ENCODE peak calls at places on chromosome 20, in four cellular contexts. U is K562, E is ovary, Y is tibial nerve. S is an unnamed sample.

GRCh38 chr20:46243707-46244628 is 64.3 kb downstream of the CDH22 start:
- DNase-seq in Y (no peak), U (no peak), E (no peak), S (no peak)

GRCh38 chr20:51318058-51318960 is 224.2 kb downstream of the NFATC2 start:
- DNase-seq in E (peak), U (peak), Y (no peak), S (no peak)

GRCh38 chr20:32142991-32143390 is 33.5 kb downstream of the TM9SF4 start:
- DNase-seq in U (no peak), E (peak), Y (no peak), S (no peak)

GRCh38 chr20:43015566-43015965 is 174.1 kb downstream of the PTPRT start:
- DNase-seq in U (no peak), Y (no peak), E (no peak), S (no peak)

GRCh38 chr20:36770680-36771079 is 2.9 kb downstream of the DSN1 start:
- DNase-seq in U (no peak), E (no peak), Y (no peak), S (no peak)

GRCh38 chr20:33191955-33192354 is 24.0 kb downstream of the BPIFA2 start:
- DNase-seq in E (no peak), U (no peak), Y (no peak), S (no peak)

GRCh38 chr20:59836768-59837167 is 96.7 kb downstream of the SYCP2 start:
- DNase-seq in E (no peak), Y (no peak), U (no peak), S (no peak)

GRCh38 chr20:7980332-7981046 is 39.1 kb downstream of the TMX4 start:
- DNase-seq in Y (no peak), U (peak), E (no peak), S (no peak)

GRCh38 chr20:47296950-47297349 is 59.5 kb downstream of the ZMYND8 start:
- DNase-seq in Y (no peak), E (no peak), U (no peak), S (no peak)

GRCh38 chr20:11182715-11183114 is 508.9 kb upstream of the JAG1 start:
- DNase-seq in Y (no peak), E (no peak), U (no peak), S (no peak)

GRCh38 chr20:63021356-63022321 is 14.9 kb upstream of the BHLHE23 start:
- DNase-seq in U (no peak), Y (no peak), E (no peak), S (no peak)

GRCh38 chr20:36546111-36546736 is 4.9 kb downstream of the MYL9 start:
- DNase-seq in Y (no peak), U (no peak), E (no peak), S (no peak)

GRCh38 chr20:57080796-57081195 is 185.6 kb downstream of the BMP7 start:
- DNase-seq in E (no peak), U (no peak), Y (no peak), S (no peak)

GRCh38 chr20:24543741-24544140 is 74.3 kb downstream of the SYNDIG1 start:
- DNase-seq in E (no peak), Y (no peak), U (no peak), S (no peak)

GRCh38 chr20:24543168-24543567 is 73.7 kb downstream of the SYNDIG1 start:
- DNase-seq in Y (no peak), U (no peak), E (no peak), S (no peak)

GRCh38 chr20:24545168-24545567 is 75.7 kb downstream of the SYNDIG1 start:
- DNase-seq in E (no peak), U (no peak), Y (no peak), S (no peak)

GRCh38 chr20:24542721-24543120 is 73.3 kb downstream of the SYNDIG1 start:
- DNase-seq in U (no peak), E (no peak), Y (no peak), S (no peak)

DNA sequence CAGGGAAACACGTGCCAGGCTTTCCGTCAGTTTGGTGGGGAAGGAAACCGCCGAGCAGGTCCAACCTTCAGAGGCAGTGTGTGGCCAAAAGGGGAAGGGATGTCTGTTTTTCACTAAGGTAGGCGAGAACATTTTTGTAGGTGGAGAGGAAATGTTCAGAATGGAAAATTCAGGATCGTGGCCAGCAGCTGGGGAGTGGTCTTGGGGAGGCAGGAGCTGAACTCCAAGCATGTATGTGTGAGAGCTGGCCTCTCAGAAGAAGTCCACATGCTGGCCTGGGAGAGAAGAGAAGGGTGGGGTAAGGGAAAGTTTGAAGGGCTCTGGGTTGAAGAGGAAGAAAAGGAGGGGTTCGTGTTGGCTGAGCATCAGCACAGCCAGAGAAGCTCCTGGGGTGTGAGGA is 74.9 kb downstream of the SYNDIG1 start:
- DNase-seq in E (no peak), U (no peak), Y (no peak), S (no peak)
- TF ChIP-seq EP300 in E (no peak), U (no peak), Y (no peak), S (no peak)

DNA sequence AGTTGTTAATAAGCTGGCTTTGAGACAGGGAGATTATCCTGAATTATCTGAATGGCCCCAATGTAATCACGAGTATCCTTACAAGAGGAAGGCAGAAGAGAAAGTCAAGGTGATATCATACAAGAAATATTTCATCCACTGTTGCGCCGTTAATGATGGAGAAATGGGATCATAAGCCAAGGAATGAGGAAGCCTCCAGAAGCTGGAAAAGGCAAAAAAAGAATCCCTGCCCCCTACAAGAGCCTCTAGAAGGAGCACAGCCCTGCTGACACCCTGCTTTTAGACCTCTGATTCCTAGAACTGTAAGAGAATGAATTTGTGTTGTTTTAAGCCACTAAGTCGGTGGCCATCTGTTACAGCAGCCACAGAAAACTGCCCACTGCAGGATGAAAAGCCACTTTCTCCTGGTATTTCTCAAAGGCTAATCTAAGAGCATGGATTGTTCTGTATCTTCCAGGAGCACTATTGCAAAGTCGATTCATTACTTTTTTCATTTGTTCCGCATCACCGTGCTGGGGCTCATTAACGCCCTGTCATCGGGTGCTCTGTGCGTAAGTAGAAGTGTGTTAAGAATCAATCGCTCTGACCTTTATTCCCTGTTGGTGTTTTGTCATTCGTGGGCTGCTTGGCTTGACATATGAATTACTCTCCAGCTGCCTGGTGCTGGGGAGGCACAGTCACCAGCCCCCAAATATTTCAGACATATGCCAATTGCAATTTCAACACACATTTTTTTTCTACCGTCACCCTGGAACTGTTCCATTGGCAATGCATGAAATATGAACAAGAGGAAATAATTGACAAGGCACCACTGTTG is 117.0 kb downstream of the PCSK2 start:
- DNase-seq in Y (no peak), E (no peak), U (no peak), S (no peak)
- TF ChIP-seq EP300 in Y (no peak), E (no peak), U (no peak), S (no peak)

GRCh38 chr20:37807491-37807890 is 95.4 kb upstream of the VSTM2L start:
- DNase-seq in U (no peak), E (no peak), Y (no peak), S (no peak)

GRCh38 chr20:37801921-37802320 is 101.0 kb upstream of the VSTM2L start:
- DNase-seq in U (no peak), E (no peak), Y (no peak), S (no peak)

GRCh38 chr20:37800618-37801017 is 102.3 kb upstream of the VSTM2L start:
- DNase-seq in E (no peak), U (no peak), Y (no peak), S (no peak)

GRCh38 chr20:37804584-37805566 is 98.1 kb upstream of the VSTM2L start:
- DNase-seq in U (no peak), E (no peak), Y (no peak), S (no peak)

GRCh38 chr20:37803476-37804307 is 99.2 kb upstream of the VSTM2L start:
- DNase-seq in E (no peak), U (no peak), Y (no peak), S (no peak)
- TF ChIP-seq EP300 in E (no peak), U (no peak), Y (no peak), S (no peak)

GRCh38 chr20:1150968-1151367 is 32.6 kb downstream of the PSMF1 start:
- DNase-seq in Y (no peak), E (no peak), U (no peak), S (no peak)

GRCh38 chr20:1154224-1154623 is 30.6 kb downstream of the TMEM74B start:
- DNase-seq in U (no peak), Y (no peak), E (no peak), S (no peak)

GRCh38 chr20:1154734-1155133 is 30.0 kb downstream of the TMEM74B start:
- DNase-seq in E (no peak), Y (no peak), U (no peak), S (no peak)

GRCh38 chr20:1150218-1150617 is 31.8 kb downstream of the PSMF1 start:
- DNase-seq in U (no peak), Y (no peak), E (no peak), S (no peak)

GRCh38 chr20:1155342-1155741 is 29.4 kb downstream of the TMEM74B start:
- DNase-seq in E (no peak), U (no peak), Y (no peak), S (no peak)
- TF ChIP-seq EP300 in E (no peak), U (no peak), Y (no peak), S (no peak)

DNA sequence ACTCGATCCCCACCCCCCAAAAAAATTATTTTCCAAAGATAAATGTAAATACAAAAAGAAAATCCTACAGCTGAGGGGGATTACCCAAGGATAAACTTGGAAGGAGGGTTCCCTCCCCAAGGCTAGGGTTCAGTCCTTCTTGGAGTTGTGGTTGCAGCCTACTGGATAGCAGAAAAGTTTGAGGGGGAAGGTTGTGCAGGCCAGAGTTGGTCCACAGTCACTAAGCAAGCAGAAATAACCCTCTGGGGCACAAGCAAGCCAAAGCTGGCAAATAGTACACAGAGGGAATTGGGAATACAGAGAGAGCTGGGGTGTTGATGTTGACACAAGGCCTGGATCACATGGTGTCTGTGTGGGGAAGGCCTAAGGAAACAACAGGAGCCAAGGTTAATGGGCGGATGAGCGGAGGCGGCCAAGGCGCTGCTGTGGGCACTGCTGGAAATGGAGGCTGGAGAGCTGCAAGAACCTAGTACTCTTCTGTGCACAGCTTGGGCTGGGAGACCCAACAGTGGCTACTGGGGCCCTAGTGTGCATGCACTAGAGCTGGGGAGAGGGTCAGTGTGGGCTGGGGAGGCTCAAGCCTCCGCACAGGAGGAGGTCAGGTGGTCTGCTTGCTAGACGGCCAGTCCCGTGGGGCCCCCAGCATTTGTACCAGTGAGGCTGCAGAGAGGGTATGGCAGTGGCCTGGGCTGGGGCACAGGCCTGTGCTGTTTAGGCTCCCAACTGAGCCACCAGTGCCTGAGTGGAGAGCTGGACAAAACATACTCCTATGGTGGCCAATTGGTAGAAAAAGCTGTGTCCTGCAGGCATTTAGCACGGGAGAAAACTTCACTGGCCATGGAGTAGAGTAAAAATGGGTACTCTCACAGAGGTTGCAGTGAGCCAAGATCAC is 5.5 kb upstream of the SNRPB start:
- DNase-seq in Y (no peak), U (no peak), E (no peak), S (no peak)
- TF ChIP-seq EP300 in Y (no peak), U (no peak), E (no peak), S (no peak)

DNA sequence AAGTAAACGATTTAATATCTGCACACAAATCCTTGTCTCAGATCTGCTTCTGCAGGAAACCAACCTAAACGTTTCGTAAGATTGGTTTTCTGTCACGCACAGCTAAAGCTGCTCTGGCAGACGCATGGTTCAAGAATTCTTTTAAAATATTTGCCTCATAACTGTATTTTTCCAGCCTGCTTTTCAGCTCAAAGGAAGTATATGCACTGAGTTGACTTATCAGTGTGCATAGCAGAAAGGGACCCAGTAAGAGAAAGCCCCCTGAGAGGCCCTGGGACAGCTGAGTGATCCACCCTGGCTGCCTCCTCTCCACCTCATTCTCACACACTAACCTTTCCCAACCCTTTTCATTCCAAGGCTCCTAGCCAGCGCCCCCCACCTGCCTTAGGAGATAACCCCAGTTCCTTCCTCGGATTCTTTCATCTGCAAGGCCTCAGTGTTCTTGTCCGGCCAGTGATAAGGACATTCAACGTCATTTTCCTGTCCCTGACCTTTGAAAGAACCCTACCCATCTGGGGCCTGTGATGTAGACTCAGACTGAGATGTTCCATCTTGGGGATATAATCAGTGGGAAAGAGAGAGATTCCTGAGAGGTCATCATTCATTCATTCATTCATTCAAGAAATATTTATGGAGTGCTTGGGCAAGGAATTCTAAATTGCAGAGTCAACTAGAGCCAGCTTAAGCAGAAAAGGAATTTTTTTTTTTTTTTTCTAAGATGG is 22.4 kb upstream of the SLC9A8 start:
- DNase-seq in E (peak), U (peak), Y (no peak), S (no peak)
- TF ChIP-seq EP300 in E (peak), U (peak), Y (peak), S (no peak)

GRCh38 chr20:44885392-44886275 is at the start of gene YWHAB:
- DNase-seq in Y (peak), U (peak), E (peak), S (peak)
- TF ChIP-seq EP300 in Y (peak), U (no peak), E (no peak), S (no peak)